ENCODE peak calls at places on chromosomes 13 and 19, in ten cellular contexts. X is endodermal cell, Y is A549, P is left ventricle myocardium inferior, D is transverse colon, E is testis, M is RWPE1, O is lower lobe of right lung, N is ascending aorta, V is AG04450. T is an unnamed sample.

GRCh38 chr13:94192576-94192975 is 286.9 kb downstream of the DCT start:
- DNase-seq in X (peak; percentile 86), Y (peak; percentile 13), P (no peak), D (peak; percentile 15), E (peak; percentile 47), M (no peak), O (no peak), N (no peak), V (no peak), T (peak; percentile 75)

GRCh38 chr13:26459276-26460131 is 98.0 kb upstream of the WASF3 start:
- DNase-seq in X (no peak), Y (no peak), P (peak; percentile 79), D (no peak), E (no peak), M (no peak), O (no peak), N (no peak), V (no peak), T (no peak)

GRCh38 chr13:113585828-113586355 is 1.3 kb downstream of the TFDP1 start:
- DNase-seq in X (peak; percentile 36), Y (no peak), P (no peak), D (peak; percentile 7), E (peak; percentile 13), M (no peak), O (peak; percentile 44), N (peak; percentile 19), V (no peak), T (peak; percentile 20)

GRCh38 chr13:42017264-42017663 is 31.2 kb upstream of the DGKH start:
- DNase-seq in X (no peak), Y (no peak), P (no peak), D (no peak), E (no peak), M (no peak), O (no peak), N (no peak), V (no peak), T (no peak)

GRCh38 chr13:86906458-86906857 is 764.7 kb upstream of the SLITRK5 start:
- DNase-seq in X (no peak), Y (no peak), P (no peak), D (no peak), E (no peak), M (no peak), O (no peak), N (no peak), V (no peak), T (peak; percentile 65)

GRCh38 chr13:49597043-49597669 is 11.8 kb upstream of the RCBTB1 start:
- DNase-seq in X (no peak), Y (no peak), P (no peak), D (no peak), E (no peak), M (no peak), O (no peak), N (no peak), V (no peak), T (no peak)

GRCh38 chr19:19381007-19381926 is 24.2 kb upstream of the GATAD2A start:
- DNase-seq in X (no peak), Y (no peak), P (no peak), D (peak; percentile 42), E (peak; percentile 84), M (no peak), O (peak; percentile 70), N (no peak), V (no peak), T (no peak)

GRCh38 chr13:39767791-39768564 is 112.5 kb downstream of the COG6 start:
- DNase-seq in X (peak; percentile 69), Y (no peak), P (no peak), D (peak; percentile 59), E (no peak), M (no peak), O (no peak), N (no peak), V (no peak), T (no peak)

GRCh38 chr19:2246801-2247361 is 2.2 kb upstream of the AMH start:
- DNase-seq in X (no peak), Y (peak; percentile 58), P (peak; percentile 62), D (no peak), E (peak; percentile 81), M (no peak), O (no peak), N (no peak), V (no peak), T (no peak)

GRCh38 chr19:5588441-5588840 is 20.7 kb upstream of the TINCR start:
- DNase-seq in X (no peak), Y (no peak), P (no peak), D (no peak), E (no peak), M (no peak), O (no peak), N (no peak), V (no peak), T (no peak)

GRCh38 chr13:66154354-66154753 is 1075.8 kb downstream of the PCDH9 start:
- DNase-seq in X (no peak), Y (no peak), P (no peak), D (no peak), E (no peak), M (no peak), O (no peak), N (no peak), V (no peak), T (no peak)

GRCh38 chr13:99312493-99312883 is 5.3 kb upstream of the GPR183 start:
- DNase-seq in X (no peak), Y (no peak), P (peak; percentile 45), D (peak; percentile 45), E (peak; percentile 53), M (no peak), O (peak; percentile 75), N (peak; percentile 82), V (no peak), T (no peak)

GRCh38 chr13:52195052-52195837 is 35.8 kb upstream of the NEK3 start:
- DNase-seq in X (peak; percentile 81), Y (no peak), P (peak; percentile 85), D (peak; percentile 79), E (peak; percentile 89), M (peak; percentile 67), O (peak; percentile 89), N (peak; percentile 92), V (peak; percentile 26), T (no peak)

GRCh38 chr19:17938092-17938845 is 5.5 kb downstream of the CCDC124 start:
- DNase-seq in X (peak; percentile 93), Y (peak; percentile 76), P (peak; percentile 76), D (peak; percentile 81), E (peak; percentile 88), M (peak; percentile 89), O (peak; percentile 84), N (peak; percentile 87), V (peak; percentile 65), T (peak; percentile 78)

GRCh38 chr19:45591004-45591637 is 6.5 kb upstream of the OPA3 start:
- DNase-seq in X (peak; percentile 92), Y (peak; percentile 85), P (no peak), D (peak; percentile 73), E (peak; percentile 43), M (no peak), O (peak; percentile 68), N (no peak), V (no peak), T (peak; percentile 58)

DNA sequence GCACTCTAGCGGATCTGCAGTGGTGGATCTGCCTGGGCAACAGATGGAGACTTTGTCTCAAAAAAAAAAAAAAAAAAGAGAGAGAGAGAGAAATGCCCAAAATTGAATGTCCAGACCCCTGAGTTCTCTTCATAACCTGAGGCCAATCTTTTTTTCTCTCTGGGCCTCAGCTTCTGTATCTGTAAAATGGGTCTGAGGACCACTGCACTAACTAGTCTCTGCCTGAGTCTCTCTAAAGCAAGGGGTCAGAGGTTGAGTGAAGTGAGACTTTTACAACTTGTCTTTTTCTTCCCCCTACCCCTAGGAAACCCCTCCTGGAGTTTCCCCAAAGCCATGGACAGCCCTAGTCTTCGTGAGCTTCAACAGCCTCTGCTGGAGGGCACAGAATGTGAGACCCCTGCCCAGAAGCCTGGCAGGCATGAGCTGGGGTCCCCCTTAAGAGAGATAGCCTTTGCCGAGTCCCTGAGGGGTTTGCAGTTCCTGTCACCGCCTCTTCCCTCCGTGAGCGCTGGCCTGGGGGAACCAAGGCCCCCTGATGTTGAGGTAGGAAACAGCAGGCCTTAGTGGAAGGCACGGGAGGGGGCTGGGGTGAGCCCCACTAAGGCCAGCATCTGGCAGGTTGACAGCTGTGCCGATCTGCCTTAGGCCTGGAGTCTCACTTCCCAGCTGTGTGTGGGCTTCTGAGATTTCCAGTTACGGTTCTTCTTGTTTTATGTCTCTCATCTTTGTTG is 1.8 kb downstream of the TMEM91 start:
- DNase-seq in X (peak; percentile 83), Y (no peak), P (no peak), D (no peak), E (no peak), M (no peak), O (no peak), N (no peak), V (no peak), T (no peak)
- TF ChIP-seq CTCF in X (peak; percentile 73), Y (no peak), P (no peak), D (peak; percentile 23), E (no peak), M (no peak), O (peak; percentile 19), N (no peak), V (peak; percentile 35), T (no peak)

DNA sequence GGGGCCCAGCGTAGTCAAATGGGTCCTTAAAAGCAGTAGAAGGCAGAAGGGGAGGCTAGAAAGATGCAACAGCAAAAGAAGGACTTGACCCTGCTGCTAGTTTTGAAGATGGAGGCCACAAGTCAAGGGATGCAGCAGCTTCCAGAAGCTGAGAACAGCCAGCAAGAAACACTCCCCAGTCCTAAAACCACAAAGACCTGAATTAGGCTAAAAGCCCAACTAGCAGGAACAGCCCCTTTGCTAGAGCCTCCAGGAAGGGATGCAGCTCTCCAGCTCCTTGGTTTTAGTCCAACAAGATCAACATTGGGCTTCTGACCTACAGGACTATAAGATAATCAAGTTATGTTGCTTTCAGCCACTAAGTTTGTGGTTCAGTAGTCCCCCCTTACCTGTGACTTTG is 10.5 kb upstream of the LATS2 start:
- DNase-seq in X (no peak), Y (no peak), P (no peak), D (no peak), E (no peak), M (no peak), O (no peak), N (no peak), V (no peak), T (no peak)
- H3K27ac ChIP-seq in X (no peak overlapping the region), Y (peak overlapping the region; percentile 57), P (no peak overlapping the region), D (peak overlapping the region; percentile 33), E (no peak overlapping the region), M (no peak overlapping the region), O (no peak overlapping the region), N (no peak overlapping the region), V (peak overlapping the region; percentile 31), T (no peak overlapping the region)

GRCh38 chr19:7360393-7360984 is 11.8 kb downstream of the ARHGEF18 start:
- DNase-seq in X (no peak), Y (no peak), P (no peak), D (no peak), E (no peak), M (no peak), O (no peak), N (no peak), V (no peak), T (no peak)
- TF ChIP-seq CTCF in X (no peak), Y (no peak), P (no peak), D (no peak), E (no peak), M (no peak), O (no peak), N (no peak), V (no peak), T (no peak)

GRCh38 chr19:35714601-35715354 is 3.0 kb upstream of the KMT2B start:
- DNase-seq in X (peak; percentile 77), Y (peak; percentile 39), P (no peak), D (no peak), E (no peak), M (no peak), O (no peak), N (no peak), V (no peak), T (peak; percentile 58)
- H3K27ac ChIP-seq in X (no peak overlapping the region), Y (no peak overlapping the region), P (no peak overlapping the region), D (peak overlapping the region; percentile 95), E (no peak overlapping the region), M (peak overlapping the region; percentile 3), O (peak overlapping the region; percentile 28), N (no peak overlapping the region), V (no peak overlapping the region), T (peak overlapping the region; percentile 93)